ENCODE peak calls at places on chromosomes 13 and 19, in seven cellular contexts. C is GM12878, U is K562, F is HCT116, P is SK-N-SH, V is H1, I is HepG2. L is an unnamed sample.

GRCh38 chr19:56403261-56403660 is 871 bp upstream of the ZNF583 start:
- DNase-seq in V (no peak), F (no peak), C (no peak), I (no peak), P (no peak), U (no peak), L (no peak)

GRCh38 chr19:19334063-19334988 is 13.7 kb downstream of the MAU2 start:
- DNase-seq in U (no peak), P (no peak), I (no peak), C (no peak), F (no peak), V (no peak), L (no peak)

GRCh38 chr13:109802936-109803335 is 16.6 kb upstream of the IRS2 start:
- DNase-seq in C (no peak), I (peak), U (no peak), P (no peak), V (no peak), F (no peak), L (no peak)

GRCh38 chr19:6056801-6057650 is 53.3 kb downstream of the RFX2 start:
- DNase-seq in V (no peak), U (no peak), F (no peak), P (no peak), C (no peak), I (peak), L (no peak)

GRCh38 chr19:19418548-19419260 is 13.2 kb downstream of the GATAD2A start:
- DNase-seq in V (no peak), F (no peak), I (no peak), P (no peak), U (no peak), C (no peak), L (no peak)

GRCh38 chr19:6021878-6022569 is 44.1 kb upstream of the RANBP3 start:
- DNase-seq in F (peak), V (peak), I (peak), P (peak), U (peak), C (peak), L (peak)

GRCh38 chr13:83622422-83622784 is 259.9 kb downstream of the SLITRK1 start:
- DNase-seq in U (no peak), I (no peak), F (no peak), C (no peak), P (no peak), V (no peak), L (no peak)

GRCh38 chr13:97471721-97472120 is 37.8 kb downstream of the RAP2A start:
- DNase-seq in P (no peak), I (no peak), F (no peak), C (no peak), U (no peak), V (no peak), L (no peak)

GRCh38 chr19:14629557-14629956 is 45.1 kb downstream of the ADGRE3 start:
- DNase-seq in F (no peak), C (no peak), P (no peak), V (no peak), U (no peak), I (no peak), L (no peak)

GRCh38 chr19:11261902-11262839 is at the start of gene DOCK6:
- DNase-seq in U (peak), F (no peak), P (peak), V (no peak), I (no peak), C (no peak), L (no peak)

GRCh38 chr19:18856385-18857126 is 24.8 kb downstream of the UPF1 start:
- DNase-seq in F (no peak), V (no peak), U (no peak), P (peak), I (no peak), C (no peak), L (peak)

GRCh38 chr19:4660181-4660791 is 9.9 kb downstream of the MYDGF start:
- DNase-seq in I (peak), F (no peak), C (no peak), U (peak), V (no peak), P (no peak), L (peak)

GRCh38 chr13:46908511-46908910 is 11.7 kb upstream of the HTR2A start:
- DNase-seq in C (no peak), P (no peak), V (no peak), I (no peak), U (no peak), F (no peak), L (no peak)

GRCh38 chr13:109243311-109243951 is 543.0 kb downstream of the IRS2 start:
- DNase-seq in F (peak), P (no peak), I (no peak), V (no peak), C (no peak), U (no peak), L (no peak)

GRCh38 chr19:41175825-41176734 is 16.9 kb upstream of the CYP2S1 start:
- DNase-seq in P (no peak), I (peak), F (peak), V (peak), U (no peak), C (no peak), L (no peak)

GRCh38 chr13:110826101-110826500 is 88.8 kb downstream of the ANKRD10 start:
- DNase-seq in C (no peak), I (no peak), F (no peak), V (no peak), U (no peak), P (no peak), L (no peak)

GRCh38 chr19:3100331-3100730 is 6.2 kb downstream of the GNA11 start:
- DNase-seq in F (no peak), V (no peak), P (no peak), C (no peak), U (no peak), I (no peak), L (no peak)

GRCh38 chr19:51029718-51030117 is 3.3 kb upstream of the KLK11 start:
- DNase-seq in V (no peak), F (no peak), C (no peak), I (no peak), U (peak), P (peak), L (no peak)

GRCh38 chr13:77745784-77746183 is 48.3 kb downstream of the SLAIN1 start:
- DNase-seq in I (no peak), F (no peak), C (no peak), V (no peak), P (no peak), U (no peak), L (no peak)

GRCh38 chr13:35554972-35555623 is 78.6 kb upstream of the MAB21L1 start:
- DNase-seq in P (no peak), V (no peak), U (no peak), F (no peak), I (no peak), C (no peak), L (no peak)

GRCh38 chr19:45564131-45564780 is 20.3 kb downstream of the OPA3 start:
- DNase-seq in U (no peak), F (no peak), V (peak), C (no peak), I (no peak), P (no peak), L (no peak)
- TF ChIP-seq JUND in U (no peak), F (no peak), V (no peak), C (no peak), I (no peak), P (no peak), L (no peak)

DNA sequence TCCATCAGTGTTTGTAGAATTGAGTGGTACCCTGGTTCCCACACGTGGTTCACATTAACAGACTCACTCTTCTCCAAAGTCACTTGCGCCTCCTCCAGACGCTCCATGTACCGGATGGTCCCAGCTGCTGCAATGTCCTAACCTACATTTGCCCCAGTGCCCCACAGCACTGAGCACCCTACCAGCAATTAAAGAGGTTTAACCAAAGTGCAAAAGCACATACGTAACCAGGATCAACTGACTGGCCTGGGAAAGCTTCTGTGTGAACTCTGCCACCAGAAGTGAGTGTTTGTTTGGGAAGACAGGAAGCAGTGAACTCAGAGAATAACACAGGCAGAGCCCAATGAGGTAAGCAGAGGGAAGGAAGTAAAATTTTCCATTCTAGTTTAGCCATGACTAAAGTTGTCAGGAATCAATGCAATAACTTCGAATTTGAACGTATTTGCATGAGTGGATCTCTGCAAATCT is 7.3 kb upstream of the MEDAG start:
- DNase-seq in C (no peak), V (no peak), F (no peak), P (no peak), I (peak), U (no peak), L (no peak)
- TF ChIP-seq JUND in C (no peak), V (no peak), F (no peak), P (no peak), I (no peak), U (no peak), L (no peak)

DNA sequence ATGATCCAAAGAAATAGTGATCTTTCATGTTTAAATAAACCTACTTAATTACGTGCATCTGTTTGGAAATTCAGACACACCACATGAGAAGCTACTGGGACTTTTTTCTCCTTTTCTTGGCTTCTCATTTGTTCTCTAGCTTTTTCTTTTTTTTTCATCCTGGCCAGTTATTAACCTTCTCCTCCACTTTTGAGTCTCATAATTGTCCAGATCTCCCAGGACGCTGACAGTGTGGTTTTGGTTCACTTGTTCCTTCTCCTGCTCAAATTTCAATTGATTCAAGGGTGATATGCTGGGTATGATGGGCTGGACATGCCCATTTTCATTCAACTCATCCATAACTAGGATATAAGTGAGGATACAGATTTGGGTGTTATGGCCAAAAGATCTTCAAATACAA is 152.3 kb downstream of the TM9SF2 start:
- DNase-seq in C (no peak), P (no peak), F (no peak), U (no peak), I (no peak), V (no peak), L (no peak)
- TF ChIP-seq JUND in C (no peak), P (no peak), F (no peak), U (no peak), I (no peak), V (no peak), L (no peak)

GRCh38 chr13:67296511-67296910 is 66.4 kb upstream of the PCDH9 start:
- DNase-seq in F (no peak), I (no peak), V (no peak), P (no peak), C (no peak), U (no peak), L (no peak)

GRCh38 chr13:67298297-67298696 is 68.2 kb upstream of the PCDH9 start:
- DNase-seq in F (no peak), P (no peak), I (no peak), C (no peak), V (no peak), U (no peak), L (no peak)

GRCh38 chr13:67303661-67304333 is 73.7 kb upstream of the PCDH9 start:
- DNase-seq in F (no peak), C (no peak), I (no peak), U (no peak), V (no peak), P (no peak), L (no peak)

GRCh38 chr13:67299072-67299635 is 69.0 kb upstream of the PCDH9 start:
- DNase-seq in F (no peak), V (no peak), I (no peak), U (no peak), C (no peak), P (no peak), L (no peak)

DNA sequence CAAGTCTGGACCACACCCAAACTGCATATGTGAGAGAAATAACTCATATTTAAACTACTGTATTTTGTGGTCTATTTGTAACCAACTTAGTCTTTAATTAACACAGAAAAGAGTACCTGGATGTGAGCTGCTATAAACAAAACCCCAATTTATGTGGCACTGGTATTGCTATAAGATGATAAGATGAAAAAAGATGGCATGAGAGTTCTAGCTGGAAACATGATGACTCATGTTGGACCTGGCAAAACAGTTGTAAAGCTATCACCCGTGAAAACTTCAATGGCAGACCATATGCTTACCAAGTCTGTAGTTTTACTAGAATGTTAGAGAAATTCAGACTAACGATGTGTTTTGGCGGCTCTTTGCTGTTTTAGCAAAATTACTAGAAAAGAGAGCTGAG is 69.6 kb upstream of the PCDH9 start:
- DNase-seq in U (no peak), P (no peak), C (no peak), F (no peak), V (no peak), I (no peak), L (no peak)
- TF ChIP-seq JUND in U (no peak), P (no peak), C (no peak), F (no peak), V (no peak), I (no peak), L (no peak)

DNA sequence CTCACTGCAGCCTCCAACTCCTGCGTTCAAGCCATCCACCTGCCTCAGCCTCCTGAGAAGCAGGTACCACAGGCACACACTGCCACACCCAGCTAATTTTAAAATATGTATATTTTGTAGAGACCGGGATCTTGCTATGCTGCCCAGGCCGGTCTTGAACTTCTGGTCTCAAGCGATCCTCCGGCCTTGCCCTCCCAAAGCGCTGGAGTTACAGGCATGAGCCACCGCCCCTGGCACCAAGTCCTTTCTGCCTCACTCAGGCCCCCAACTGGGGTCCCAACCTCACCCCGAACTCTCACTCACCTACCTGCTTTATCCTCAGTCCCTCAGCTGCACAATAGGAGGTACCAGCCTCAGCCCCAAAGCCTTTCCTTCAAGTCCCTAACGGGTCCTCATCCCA is 635 bp upstream of the COL5A3 start:
- DNase-seq in U (no peak), P (peak), C (no peak), F (no peak), V (no peak), I (no peak), L (no peak)
- TF ChIP-seq JUND in U (no peak), P (no peak), C (no peak), F (no peak), V (no peak), I (no peak), L (no peak)

GRCh38 chr13:30318026-30318425 is 10.7 kb upstream of the KATNAL1 start:
- DNase-seq in V (no peak), I (no peak), U (no peak), C (no peak), F (no peak), P (no peak), L (no peak)
- TF ChIP-seq JUND in V (no peak), I (no peak), U (no peak), C (no peak), F (no peak), P (no peak), L (no peak)

GRCh38 chr13:72638059-72638815 is 89.2 kb downstream of the MZT1 start:
- DNase-seq in I (no peak), U (no peak), F (no peak), V (peak), C (no peak), P (no peak), L (no peak)

GRCh38 chr13:72639377-72639776 is 88.1 kb downstream of the MZT1 start:
- DNase-seq in I (no peak), C (no peak), U (no peak), V (no peak), P (no peak), F (no peak), L (no peak)

GRCh38 chr13:72643339-72643989 is 84.0 kb downstream of the MZT1 start:
- DNase-seq in I (peak), P (peak), C (no peak), F (peak), V (no peak), U (peak), L (no peak)

GRCh38 chr13:72634859-72635258 is 92.6 kb downstream of the MZT1 start:
- DNase-seq in F (no peak), P (no peak), C (no peak), U (no peak), V (no peak), I (no peak), L (no peak)

DNA sequence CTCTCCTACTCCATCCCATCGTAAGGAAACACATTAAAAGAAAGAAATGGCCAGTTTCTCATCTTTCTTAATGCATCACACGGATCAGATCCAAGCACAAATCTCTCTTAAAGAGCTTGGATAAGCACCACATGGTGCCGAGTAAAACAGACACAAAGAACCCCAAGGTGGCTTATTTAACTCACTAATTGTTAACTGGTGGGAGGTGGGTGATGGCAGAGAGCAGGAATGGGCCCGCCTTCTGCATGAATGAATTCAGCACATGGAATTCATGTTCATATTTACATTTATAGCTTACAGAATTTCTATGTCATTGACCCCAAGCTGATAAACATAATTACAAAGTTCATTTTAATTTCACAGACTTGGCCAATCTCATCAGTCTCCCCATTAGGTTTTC is 89.9 kb downstream of the MZT1 start:
- DNase-seq in P (no peak), I (no peak), V (no peak), U (no peak), F (no peak), C (no peak), L (no peak)
- TF ChIP-seq JUND in P (no peak), I (no peak), V (no peak), U (no peak), F (no peak), C (no peak), L (no peak)

GRCh38 chr19:15787611-15788155 is at the start of gene OR10H5:
- DNase-seq in P (no peak), F (no peak), C (no peak), I (no peak), U (no peak), V (no peak), L (no peak)
- TF ChIP-seq JUND in P (no peak), F (no peak), C (no peak), I (no peak), U (no peak), V (no peak), L (no peak)

GRCh38 chr19:13016245-13016627 is 21.0 kb downstream of the NFIX start:
- DNase-seq in P (no peak), U (peak), I (no peak), V (no peak), F (no peak), C (no peak), L (no peak)
- TF ChIP-seq JUND in P (no peak), U (no peak), I (no peak), V (no peak), F (no peak), C (no peak), L (no peak)

GRCh38 chr13:21884299-21884878 is 213.5 kb downstream of the FGF9 start:
- DNase-seq in I (no peak), U (no peak), P (no peak), F (no peak), C (no peak), V (no peak), L (no peak)
- TF ChIP-seq JUND in I (no peak), U (no peak), P (no peak), F (no peak), C (no peak), V (no peak), L (no peak)